ENCODE peak calls at places on chromosomes 7 and 10, in ten cellular contexts. One of them, this sample, is unnamed. For H3K36me3, the result is how much of the 10 kb centered on the place peaks cover.

GRCh38 chr7:29970158-29970557 is 19.4 kb downstream of the SCRN1 start:
- DNase-seq in CD8-positive, alpha-beta T cell: no peak
- DNase-seq in MM.1S: no peak
- DNase-seq in prostate gland: no peak
- DNase-seq in IMR-90: no peak
- DNase-seq in CD8-positive, alpha-beta memory T cell: no peak
- DNase-seq in transverse colon: no peak
- DNase-seq in tibial nerve: no peak
- DNase-seq in neural progenitor cell: no peak
- DNase-seq in neuronal stem cell: no peak
- DNase-seq in this sample: no peak

GRCh38 chr7:102918865-102919264 is 6.1 kb downstream of the LRRC17 start:
- DNase-seq in CD8-positive, alpha-beta T cell: no peak
- DNase-seq in MM.1S: no peak
- DNase-seq in tibial nerve: no peak
- DNase-seq in transverse colon: no peak
- DNase-seq in IMR-90: no peak
- DNase-seq in prostate gland: no peak
- DNase-seq in neural progenitor cell: no peak
- DNase-seq in CD8-positive, alpha-beta memory T cell: no peak
- DNase-seq in neuronal stem cell: no peak
- DNase-seq in this sample: no peak

GRCh38 chr7:45230611-45231165 is 73.1 kb downstream of the RAMP3 start:
- DNase-seq in tibial nerve: no peak
- DNase-seq in MM.1S: no peak
- DNase-seq in neuronal stem cell: no peak
- DNase-seq in IMR-90: no peak
- DNase-seq in neural progenitor cell: no peak
- DNase-seq in CD8-positive, alpha-beta T cell: no peak
- DNase-seq in transverse colon: no peak
- DNase-seq in prostate gland: no peak
- DNase-seq in CD8-positive, alpha-beta memory T cell: no peak
- DNase-seq in this sample: no peak

GRCh38 chr10:110885932-110886674 is 14.4 kb downstream of the PDCD4 start:
- DNase-seq in CD8-positive, alpha-beta memory T cell: no peak
- DNase-seq in MM.1S: no peak
- DNase-seq in IMR-90: no peak
- DNase-seq in neuronal stem cell: no peak
- DNase-seq in tibial nerve: no peak
- DNase-seq in CD8-positive, alpha-beta T cell: no peak
- DNase-seq in prostate gland: no peak
- DNase-seq in transverse colon: no peak
- DNase-seq in neural progenitor cell: no peak
- DNase-seq in this sample: no peak

GRCh38 chr7:46859963-46860475 is 721.9 kb downstream of the TNS3 start:
- DNase-seq in neuronal stem cell: no peak
- DNase-seq in CD8-positive, alpha-beta T cell: no peak
- DNase-seq in prostate gland: no peak
- DNase-seq in CD8-positive, alpha-beta memory T cell: no peak
- DNase-seq in transverse colon: no peak
- DNase-seq in neural progenitor cell: no peak
- DNase-seq in tibial nerve: no peak
- DNase-seq in MM.1S: no peak
- DNase-seq in IMR-90: peak
- DNase-seq in this sample: no peak

GRCh38 chr7:17965600-17965999 is 25.3 kb upstream of the SNX13 start:
- DNase-seq in tibial nerve: no peak
- DNase-seq in prostate gland: no peak
- DNase-seq in neuronal stem cell: no peak
- DNase-seq in CD8-positive, alpha-beta memory T cell: no peak
- DNase-seq in neural progenitor cell: no peak
- DNase-seq in CD8-positive, alpha-beta T cell: no peak
- DNase-seq in MM.1S: no peak
- DNase-seq in IMR-90: peak
- DNase-seq in transverse colon: no peak
- DNase-seq in this sample: no peak

GRCh38 chr10:77907900-77908717 is 18.4 kb downstream of the DLG5 start:
- DNase-seq in neural progenitor cell: no peak
- DNase-seq in tibial nerve: no peak
- DNase-seq in CD8-positive, alpha-beta T cell: no peak
- DNase-seq in IMR-90: no peak
- DNase-seq in transverse colon: no peak
- DNase-seq in MM.1S: no peak
- DNase-seq in neuronal stem cell: no peak
- DNase-seq in CD8-positive, alpha-beta memory T cell: no peak
- DNase-seq in prostate gland: no peak
- DNase-seq in this sample: no peak

GRCh38 chr10:46098379-46098778 is 52.3 kb upstream of the MSMB start:
- DNase-seq in MM.1S: no peak
- DNase-seq in neuronal stem cell: no peak
- DNase-seq in IMR-90: no peak
- DNase-seq in CD8-positive, alpha-beta T cell: no peak
- DNase-seq in tibial nerve: no peak
- DNase-seq in transverse colon: no peak
- DNase-seq in CD8-positive, alpha-beta memory T cell: no peak
- DNase-seq in neural progenitor cell: no peak
- DNase-seq in prostate gland: no peak
- DNase-seq in this sample: no peak

GRCh38 chr10:117698809-117699208 is 156.3 kb downstream of the EMX2 start:
- DNase-seq in neuronal stem cell: no peak
- DNase-seq in neural progenitor cell: no peak
- DNase-seq in MM.1S: no peak
- DNase-seq in CD8-positive, alpha-beta T cell: no peak
- DNase-seq in prostate gland: no peak
- DNase-seq in IMR-90: no peak
- DNase-seq in CD8-positive, alpha-beta memory T cell: no peak
- DNase-seq in tibial nerve: no peak
- DNase-seq in transverse colon: no peak
- DNase-seq in this sample: no peak

GRCh38 chr10:125000366-125001312 is 58.7 kb downstream of the ZRANB1 start:
- DNase-seq in neuronal stem cell: peak
- DNase-seq in IMR-90: peak
- DNase-seq in neural progenitor cell: peak
- DNase-seq in CD8-positive, alpha-beta memory T cell: no peak
- DNase-seq in MM.1S: no peak
- DNase-seq in CD8-positive, alpha-beta T cell: no peak
- DNase-seq in transverse colon: peak
- DNase-seq in tibial nerve: no peak
- DNase-seq in prostate gland: peak
- DNase-seq in this sample: no peak

GRCh38 chr10:15824498-15824897 is 35.8 kb downstream of the MINDY3 start:
- DNase-seq in prostate gland: no peak
- DNase-seq in neuronal stem cell: no peak
- DNase-seq in CD8-positive, alpha-beta T cell: no peak
- DNase-seq in transverse colon: no peak
- DNase-seq in tibial nerve: no peak
- DNase-seq in IMR-90: peak
- DNase-seq in MM.1S: peak
- DNase-seq in neural progenitor cell: no peak
- DNase-seq in CD8-positive, alpha-beta memory T cell: no peak
- DNase-seq in this sample: no peak

GRCh38 chr7:92403760-92404074 is 43.6 kb upstream of the GATAD1 start:
- DNase-seq in neural progenitor cell: no peak
- DNase-seq in MM.1S: no peak
- DNase-seq in CD8-positive, alpha-beta memory T cell: no peak
- DNase-seq in CD8-positive, alpha-beta T cell: no peak
- DNase-seq in neuronal stem cell: no peak
- DNase-seq in transverse colon: no peak
- DNase-seq in prostate gland: no peak
- DNase-seq in tibial nerve: no peak
- DNase-seq in IMR-90: no peak
- DNase-seq in this sample: no peak

GRCh38 chr7:92412745-92413144 is 34.5 kb upstream of the GATAD1 start:
- DNase-seq in IMR-90: no peak
- DNase-seq in neuronal stem cell: no peak
- DNase-seq in CD8-positive, alpha-beta T cell: no peak
- DNase-seq in prostate gland: no peak
- DNase-seq in tibial nerve: no peak
- DNase-seq in transverse colon: no peak
- DNase-seq in neural progenitor cell: no peak
- DNase-seq in CD8-positive, alpha-beta memory T cell: no peak
- DNase-seq in MM.1S: no peak
- DNase-seq in this sample: no peak

GRCh38 chr7:92415225-92415624 is 32.1 kb upstream of the GATAD1 start:
- DNase-seq in MM.1S: no peak
- DNase-seq in tibial nerve: no peak
- DNase-seq in neuronal stem cell: no peak
- DNase-seq in transverse colon: no peak
- DNase-seq in neural progenitor cell: no peak
- DNase-seq in CD8-positive, alpha-beta memory T cell: no peak
- DNase-seq in IMR-90: peak
- DNase-seq in CD8-positive, alpha-beta T cell: no peak
- DNase-seq in prostate gland: no peak
- DNase-seq in this sample: no peak

GRCh38 chr7:92404170-92404614 is 43.1 kb upstream of the GATAD1 start:
- DNase-seq in MM.1S: no peak
- DNase-seq in neuronal stem cell: no peak
- DNase-seq in tibial nerve: no peak
- DNase-seq in IMR-90: no peak
- DNase-seq in prostate gland: no peak
- DNase-seq in neural progenitor cell: peak
- DNase-seq in CD8-positive, alpha-beta T cell: no peak
- DNase-seq in CD8-positive, alpha-beta memory T cell: peak
- DNase-seq in transverse colon: no peak
- DNase-seq in this sample: peak

DNA sequence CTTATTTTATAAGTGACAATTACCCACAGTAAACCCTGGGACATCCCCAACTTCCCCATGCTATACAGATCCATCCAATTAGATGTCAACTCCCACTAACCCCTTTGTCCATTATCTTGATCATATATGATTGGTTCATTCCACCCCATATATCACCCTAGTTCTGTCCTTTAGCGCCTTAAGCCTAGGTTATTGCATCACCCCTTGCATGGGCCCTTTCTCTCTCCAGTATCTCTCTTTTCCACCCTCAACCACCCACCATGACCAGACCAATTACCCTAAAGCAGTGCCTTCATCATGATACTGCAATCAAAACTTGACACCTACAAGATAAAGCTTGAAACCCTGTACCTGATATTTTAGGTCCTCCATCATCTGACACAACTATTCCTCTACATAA is 37.9 kb upstream of the GATAD1 start:
- DNase-seq in neuronal stem cell: no peak
- DNase-seq in transverse colon: no peak
- DNase-seq in CD8-positive, alpha-beta memory T cell: no peak
- DNase-seq in neural progenitor cell: no peak
- DNase-seq in tibial nerve: no peak
- DNase-seq in prostate gland: no peak
- DNase-seq in MM.1S: no peak
- DNase-seq in IMR-90: no peak
- DNase-seq in CD8-positive, alpha-beta T cell: no peak
- DNase-seq in this sample: no peak
- H3K36me3 ChIP-seq in neuronal stem cell: under half
- H3K36me3 ChIP-seq in transverse colon: under half
- H3K36me3 ChIP-seq in CD8-positive, alpha-beta memory T cell: under half
- H3K36me3 ChIP-seq in neural progenitor cell: under half
- H3K36me3 ChIP-seq in tibial nerve: under half
- H3K36me3 ChIP-seq in prostate gland: under half
- H3K36me3 ChIP-seq in MM.1S: under half
- H3K36me3 ChIP-seq in IMR-90: under half
- H3K36me3 ChIP-seq in CD8-positive, alpha-beta T cell: under half
- H3K36me3 ChIP-seq in this sample: under half

GRCh38 chr7:152647009-152647408 is 28.9 kb downstream of the XRCC2 start:
- DNase-seq in prostate gland: no peak
- DNase-seq in CD8-positive, alpha-beta memory T cell: no peak
- DNase-seq in neuronal stem cell: no peak
- DNase-seq in transverse colon: no peak
- DNase-seq in CD8-positive, alpha-beta T cell: no peak
- DNase-seq in tibial nerve: no peak
- DNase-seq in MM.1S: no peak
- DNase-seq in IMR-90: no peak
- DNase-seq in neural progenitor cell: no peak
- DNase-seq in this sample: no peak

GRCh38 chr7:152643979-152644559 is 31.9 kb downstream of the XRCC2 start:
- DNase-seq in CD8-positive, alpha-beta T cell: no peak
- DNase-seq in prostate gland: no peak
- DNase-seq in MM.1S: no peak
- DNase-seq in tibial nerve: no peak
- DNase-seq in transverse colon: no peak
- DNase-seq in neuronal stem cell: no peak
- DNase-seq in CD8-positive, alpha-beta memory T cell: no peak
- DNase-seq in neural progenitor cell: no peak
- DNase-seq in IMR-90: no peak
- DNase-seq in this sample: no peak

GRCh38 chr7:152649220-152649619 is 26.7 kb downstream of the XRCC2 start:
- DNase-seq in IMR-90: no peak
- DNase-seq in transverse colon: no peak
- DNase-seq in neural progenitor cell: no peak
- DNase-seq in CD8-positive, alpha-beta memory T cell: no peak
- DNase-seq in neuronal stem cell: no peak
- DNase-seq in MM.1S: no peak
- DNase-seq in tibial nerve: no peak
- DNase-seq in prostate gland: no peak
- DNase-seq in CD8-positive, alpha-beta T cell: no peak
- DNase-seq in this sample: no peak
- H3K36me3 ChIP-seq in IMR-90: under half
- H3K36me3 ChIP-seq in transverse colon: under half
- H3K36me3 ChIP-seq in neural progenitor cell: under half
- H3K36me3 ChIP-seq in CD8-positive, alpha-beta memory T cell: under half
- H3K36me3 ChIP-seq in neuronal stem cell: half or more
- H3K36me3 ChIP-seq in MM.1S: under half
- H3K36me3 ChIP-seq in tibial nerve: under half
- H3K36me3 ChIP-seq in prostate gland: under half
- H3K36me3 ChIP-seq in CD8-positive, alpha-beta T cell: under half
- H3K36me3 ChIP-seq in this sample: under half

DNA sequence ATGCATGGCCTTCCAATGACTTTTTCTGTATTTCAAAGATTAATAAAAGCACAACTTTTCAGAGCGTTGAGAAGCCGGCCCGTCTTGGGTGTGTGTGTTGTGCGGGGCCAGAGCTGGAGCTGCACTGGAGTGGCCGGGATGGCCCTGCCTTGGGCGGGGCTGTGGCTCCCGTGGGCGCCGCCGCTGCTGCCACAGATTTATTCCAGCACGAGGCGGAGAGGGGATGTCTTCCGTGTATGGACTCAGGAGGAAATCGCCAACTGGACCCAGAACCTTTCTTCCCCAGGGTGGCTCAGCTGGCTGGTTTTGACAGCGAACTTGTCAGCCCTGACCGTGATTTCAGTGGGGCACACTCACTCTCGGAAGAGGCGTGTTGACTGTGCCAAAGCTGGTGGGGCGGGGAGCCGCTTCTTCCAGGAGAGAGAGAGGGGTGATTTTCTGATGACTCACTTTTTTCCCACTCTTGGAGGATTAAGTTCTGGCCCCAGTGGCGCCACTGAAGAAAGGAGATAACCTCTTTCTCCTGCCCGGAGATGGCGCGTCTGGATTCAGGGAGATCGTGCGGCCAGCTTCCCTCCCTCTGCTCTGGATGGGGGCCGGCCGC is 72.4 kb downstream of the DNAJB6 start:
- DNase-seq in CD8-positive, alpha-beta memory T cell: no peak
- DNase-seq in IMR-90: no peak
- DNase-seq in neuronal stem cell: no peak
- DNase-seq in CD8-positive, alpha-beta T cell: no peak
- DNase-seq in neural progenitor cell: no peak
- DNase-seq in transverse colon: no peak
- DNase-seq in MM.1S: no peak
- DNase-seq in prostate gland: no peak
- DNase-seq in tibial nerve: no peak
- DNase-seq in this sample: no peak
- H3K36me3 ChIP-seq in CD8-positive, alpha-beta memory T cell: under half
- H3K36me3 ChIP-seq in IMR-90: under half
- H3K36me3 ChIP-seq in neuronal stem cell: under half
- H3K36me3 ChIP-seq in CD8-positive, alpha-beta T cell: under half
- H3K36me3 ChIP-seq in neural progenitor cell: under half
- H3K36me3 ChIP-seq in transverse colon: under half
- H3K36me3 ChIP-seq in MM.1S: under half
- H3K36me3 ChIP-seq in prostate gland: under half
- H3K36me3 ChIP-seq in tibial nerve: half or more
- H3K36me3 ChIP-seq in this sample: under half

GRCh38 chr7:105098863-105099515 is 85.0 kb downstream of the KMT2E start:
- DNase-seq in CD8-positive, alpha-beta T cell: no peak
- DNase-seq in prostate gland: no peak
- DNase-seq in IMR-90: peak
- DNase-seq in neuronal stem cell: no peak
- DNase-seq in MM.1S: no peak
- DNase-seq in neural progenitor cell: no peak
- DNase-seq in transverse colon: no peak
- DNase-seq in CD8-positive, alpha-beta memory T cell: no peak
- DNase-seq in tibial nerve: no peak
- DNase-seq in this sample: no peak
- H3K36me3 ChIP-seq in CD8-positive, alpha-beta T cell: under half
- H3K36me3 ChIP-seq in prostate gland: under half
- H3K36me3 ChIP-seq in IMR-90: under half
- H3K36me3 ChIP-seq in neuronal stem cell: half or more
- H3K36me3 ChIP-seq in MM.1S: under half
- H3K36me3 ChIP-seq in neural progenitor cell: under half
- H3K36me3 ChIP-seq in transverse colon: under half
- H3K36me3 ChIP-seq in CD8-positive, alpha-beta memory T cell: under half
- H3K36me3 ChIP-seq in tibial nerve: under half
- H3K36me3 ChIP-seq in this sample: under half

This sample was measured in mucosa of descending colon.